ENCODE peak calls at places on chromosomes 16 and 17, in five cellular contexts. B, Z, J, U and H are unnamed samples.
A peak's percentile ranks its signal among the peaks of the same experiment; 100 is the strongest.

GRCh38 chr17:77455111-77455877 is 314.5 kb downstream of the SEC14L1 start:
- DNase-seq in U (no peak), Z (peak; percentile 68), B (no peak), J (no peak), H (no peak)

GRCh38 chr16:88878967-88879787 is 12.7 kb upstream of the PABPN1L start:
- DNase-seq in U (no peak), J (no peak), Z (no peak), B (no peak), H (no peak)

GRCh38 chr17:81483862-81484194 is 28.8 kb downstream of the ACTG1 start:
- DNase-seq in Z (no peak), U (no peak), B (no peak), J (no peak), H (no peak)

GRCh38 chr17:35345926-35346771 is 27.3 kb downstream of the SLFN11 start:
- DNase-seq in U (no peak), B (no peak), J (no peak), Z (no peak), H (no peak)

GRCh38 chr17:30600830-30601494 is 123.8 kb downstream of the GOSR1 start:
- DNase-seq in B (no peak), U (peak; percentile 39), J (no peak), Z (no peak), H (no peak)

GRCh38 chr17:74059471-74059870 is 144.0 kb upstream of the RPL38 start:
- DNase-seq in B (peak; percentile 49), U (no peak), Z (no peak), J (no peak), H (no peak)

GRCh38 chr17:69406906-69407305 is 7.6 kb upstream of the MAP2K6 start:
- DNase-seq in Z (no peak), J (no peak), U (no peak), B (no peak), H (no peak)

GRCh38 chr16:56910114-56910511 is 21.8 kb upstream of the HERPUD1 start:
- DNase-seq in U (no peak), J (no peak), Z (no peak), B (no peak), H (no peak)

GRCh38 chr16:65180986-65181710 is 59.3 kb upstream of the CDH11 start:
- DNase-seq in J (no peak), B (no peak), U (no peak), Z (no peak), H (no peak)

GRCh38 chr16:21277927-21278706 is at the start of gene CRYM:
- DNase-seq in J (peak; percentile 59), B (no peak), U (peak; percentile 60), Z (peak; percentile 78), H (no peak)

GRCh38 chr17:784143-784542 is 2.0 kb downstream of the MRM3 start:
- DNase-seq in Z (no peak), B (no peak), U (no peak), J (no peak), H (no peak)